ENCODE peak calls at places on chromosome 19, in ten cellular contexts. L is breast epithelium, U is uterus, F is lower leg skin, B is HFF-Myc, A is choroid plexus epithelial cell, C is GM06990, P is AG04450, W is fibroblast of lung, J is left ventricle myocardium inferior. D is an unnamed sample.

GRCh38 chr19:48393559-48394330 is at the start of gene GRIN2D:
- DNase-seq in L (no peak), U (no peak), P (no peak), J (no peak), W (peak), F (no peak), C (no peak), B (no peak), A (peak), D (peak)

GRCh38 chr19:47821460-47822020 is at the start of gene CRX:
- DNase-seq in L (no peak), B (no peak), C (no peak), P (no peak), A (no peak), F (no peak), U (no peak), W (no peak), J (no peak), D (no peak)

GRCh38 chr19:39045506-39045905 is 13.2 kb upstream of the FBXO27 start:
- DNase-seq in U (no peak), P (no peak), J (no peak), C (no peak), F (no peak), W (no peak), B (no peak), A (no peak), L (no peak), D (no peak)

GRCh38 chr19:23415561-23416191 is 20.4 kb upstream of the ZNF91 start:
- DNase-seq in P (no peak), B (no peak), U (no peak), F (no peak), A (peak), W (peak), L (no peak), J (peak), C (no peak), D (no peak)

GRCh38 chr19:48879025-48879572 is 6.9 kb downstream of the PPP1R15A start:
- DNase-seq in A (no peak), C (no peak), J (no peak), B (no peak), U (no peak), W (no peak), P (no peak), L (no peak), F (no peak), D (no peak)

GRCh38 chr19:45152504-45153338 is 8.1 kb downstream of the NKPD1 start:
- DNase-seq in W (peak), L (peak), B (no peak), U (no peak), C (peak), A (peak), P (no peak), F (peak), J (peak), D (peak)

GRCh38 chr19:428144-428543 is 19.2 kb upstream of the C2CD4C start:
- DNase-seq in A (no peak), U (no peak), P (no peak), C (no peak), F (no peak), W (no peak), L (no peak), B (no peak), J (no peak), D (no peak)

GRCh38 chr19:55460670-55461258 is 678 bp downstream of the ISOC2 start:
- DNase-seq in C (peak), J (peak), W (peak), U (peak), P (peak), F (peak), A (peak), L (peak), B (no peak), D (peak)

GRCh38 chr19:40223135-40223822 is 3.2 kb downstream of the CCNP start:
- DNase-seq in J (no peak), C (no peak), B (no peak), A (no peak), P (no peak), U (no peak), F (no peak), L (no peak), W (no peak), D (no peak)

GRCh38 chr19:33902802-33903488 is 106.3 kb downstream of the KCTD15 start:
- DNase-seq in L (no peak), W (no peak), F (no peak), U (no peak), C (no peak), A (no peak), J (no peak), P (no peak), B (no peak), D (no peak)

GRCh38 chr19:1026189-1027019 is at the start of gene CNN2:
- DNase-seq in U (peak), C (peak), J (peak), W (peak), A (peak), F (peak), L (peak), B (no peak), P (no peak), D (peak)

GRCh38 chr19:11574689-11575088 is 2.8 kb downstream of the ACP5 start:
- DNase-seq in F (no peak), A (no peak), L (no peak), P (no peak), B (no peak), C (no peak), J (no peak), W (no peak), U (no peak), D (no peak)

GRCh38 chr19:35742121-35742724 is at the start of gene IGFLR1:
- DNase-seq in U (no peak), C (peak), F (no peak), B (no peak), P (no peak), J (no peak), A (no peak), L (no peak), W (no peak), D (no peak)

GRCh38 chr19:47681936-47682335 is 31.3 kb upstream of the EHD2 start:
- DNase-seq in F (no peak), B (no peak), J (no peak), U (no peak), W (no peak), L (no peak), A (no peak), P (no peak), C (no peak), D (no peak)

GRCh38 chr19:10009269-10009665 is 1.0 kb downstream of the COL5A3 start:
- DNase-seq in L (peak), A (peak), J (peak), U (peak), P (peak), F (peak), B (peak), W (peak), C (no peak), D (peak)

GRCh38 chr19:35045667-35046300 is 4.3 kb downstream of the HPN start:
- DNase-seq in J (no peak), B (peak), A (peak), L (no peak), C (no peak), F (no peak), W (no peak), P (no peak), U (no peak), D (no peak)

GRCh38 chr19:56294557-56294956 is 20.1 kb downstream of the ZSCAN5A start:
- DNase-seq in F (no peak), W (peak), U (no peak), B (no peak), J (no peak), C (no peak), P (no peak), L (no peak), A (peak), D (no peak)

GRCh38 chr19:55178781-55179569 is 1.1 kb downstream of the SYT5 start:
- DNase-seq in U (peak), A (peak), F (no peak), W (peak), P (no peak), J (peak), L (no peak), C (peak), B (no peak), D (peak)

DNA sequence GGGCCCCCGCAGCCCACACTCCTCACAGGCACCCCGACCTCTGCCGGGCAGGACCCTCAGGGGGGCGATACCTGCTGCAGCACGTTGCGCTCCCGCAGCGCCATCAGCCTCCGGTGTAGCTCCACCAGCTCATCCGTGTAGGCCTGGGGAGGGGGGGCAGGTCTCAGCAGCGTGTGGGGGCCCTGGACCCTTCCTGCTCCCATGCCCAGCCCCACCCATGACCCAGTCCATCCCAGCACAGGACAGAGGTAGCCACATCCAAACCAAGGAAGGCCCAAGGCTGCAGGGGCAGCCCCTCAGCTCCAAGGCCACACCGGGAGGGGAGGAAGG is 66.5 kb downstream of the MLLT1 start:
- DNase-seq in J (no peak), U (peak), A (no peak), F (no peak), W (no peak), C (no peak), B (no peak), P (no peak), L (no peak), D (no peak)
- TF ChIP-seq CTCF in J (no peak), U (no peak), A (no peak), F (no peak), W (no peak), C (no peak), B (no peak), P (no peak), L (no peak), D (no peak)

DNA sequence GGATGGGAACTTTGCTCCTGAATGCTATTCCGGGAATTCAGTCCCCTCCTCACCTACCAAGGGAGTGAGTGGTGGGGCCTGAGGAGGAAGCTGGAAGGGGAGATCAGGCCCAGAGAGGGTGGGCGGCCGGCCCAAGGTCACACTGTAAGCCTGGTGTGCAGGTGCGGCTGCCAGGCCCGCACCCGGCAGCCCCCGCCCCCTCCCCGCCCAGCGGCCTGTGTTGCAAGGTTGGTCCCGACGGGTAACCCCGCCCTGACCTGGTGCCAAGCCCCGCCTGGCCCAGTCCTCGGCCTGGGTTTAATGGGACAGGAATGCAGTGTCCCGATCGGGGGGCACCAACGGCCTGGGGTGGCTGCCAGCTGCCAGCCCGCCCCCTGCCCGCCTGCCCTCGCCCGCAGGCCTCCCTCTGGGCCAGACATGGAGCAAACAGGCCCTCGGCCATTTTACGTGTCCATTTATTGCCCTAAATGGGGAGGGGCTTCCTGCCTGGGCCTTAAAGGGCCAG is 5.5 kb downstream of the ZBTB7A start:
- DNase-seq in U (peak), C (no peak), A (no peak), W (no peak), J (peak), P (no peak), B (no peak), F (peak), L (peak), D (peak)
- H3K4me3 ChIP-seq in U (peak), C (peak), A (no peak), W (no peak), J (peak), P (no peak), B (peak), F (no peak), L (peak), D (peak)

GRCh38 chr19:28489126-28489660 is 723.8 kb downstream of the UQCRFS1 start:
- DNase-seq in P (no peak), A (no peak), C (no peak), W (no peak), L (no peak), F (no peak), B (no peak), J (no peak), U (no peak), D (no peak)
- TF ChIP-seq CTCF in P (no peak), A (no peak), C (no peak), W (no peak), L (no peak), F (no peak), B (no peak), J (no peak), U (no peak), D (no peak)

GRCh38 chr19:18651300-18651699 is 14.5 kb downstream of the KLHL26 start:
- DNase-seq in W (no peak), C (no peak), A (no peak), P (no peak), F (no peak), J (no peak), B (no peak), L (no peak), U (no peak), D (no peak)

GRCh38 chr19:18650048-18650435 is 13.2 kb downstream of the KLHL26 start:
- DNase-seq in W (no peak), L (no peak), P (no peak), A (peak), B (no peak), F (no peak), C (no peak), J (peak), U (peak), D (peak)

GRCh38 chr19:18649371-18650047 is 12.7 kb downstream of the KLHL26 start:
- DNase-seq in F (peak), J (peak), B (no peak), U (peak), C (no peak), P (no peak), W (peak), A (peak), L (no peak), D (peak)

GRCh38 chr19:18651738-18652137 is 14.9 kb downstream of the KLHL26 start:
- DNase-seq in A (no peak), C (no peak), W (no peak), B (no peak), F (no peak), L (no peak), P (no peak), U (no peak), J (no peak), D (no peak)

DNA sequence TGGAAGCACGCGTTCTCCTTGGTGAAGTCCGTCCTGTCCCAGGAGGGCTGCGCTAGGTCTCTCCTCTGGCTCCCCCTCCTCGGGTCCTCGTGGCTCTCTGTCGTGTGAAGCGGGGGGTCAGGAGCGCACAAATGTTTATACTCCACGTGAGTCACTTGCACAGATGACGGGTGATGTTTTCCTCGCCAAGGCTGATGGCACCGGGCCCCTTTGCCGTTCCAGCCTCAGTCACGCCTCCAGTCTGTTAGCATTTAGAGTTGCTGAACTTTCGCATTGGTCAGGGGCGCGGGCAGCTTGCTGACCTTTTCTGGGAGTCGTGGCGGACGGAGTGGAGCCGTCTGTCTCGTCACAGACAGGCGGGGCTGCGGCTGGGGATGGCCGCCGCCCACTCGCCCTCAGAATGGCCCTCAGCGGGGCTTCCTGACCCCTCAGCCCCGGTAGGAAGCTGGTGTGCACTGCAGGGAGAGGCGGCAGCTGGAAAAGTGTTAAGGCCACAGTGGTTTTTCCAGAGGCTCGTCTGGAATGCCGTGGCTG is 13.7 kb downstream of the KLHL26 start:
- DNase-seq in P (peak), B (no peak), J (peak), A (peak), C (no peak), L (no peak), U (peak), F (peak), W (peak), D (peak)
- H3K4me3 ChIP-seq in P (peak), B (no peak), J (peak), A (peak), C (no peak), L (peak), U (no peak), F (no peak), W (peak), D (peak)